ENCODE peak calls at places on chromosomes 12 and 14, in seven cellular contexts. One of them, this sample, is unnamed.

GRCh38 chr12:124450376-124450750 is 117.0 kb downstream of the NCOR2 start:
- DNase-seq in stimulated activated CD8-positive, alpha-beta memory T cell treated with anti-CD3 and anti-CD28 coated beads, Interleukin-15, amount 100 ng/mL, for 24 hours: no peak
- DNase-seq in HTR-8/SVneo: no peak
- DNase-seq in GM13976: no peak
- DNase-seq in activated CD4-positive, alpha-beta T cell treated with anti-CD3 and anti-CD28 coated beads, Interleukin-2, amount 50 U/mL, for 24 hours: no peak
- DNase-seq in naive thymus-derived CD4-positive, alpha-beta T cell: no peak
- DNase-seq in LoVo: no peak
- DNase-seq in this sample: no peak

GRCh38 chr12:106595268-106595667 is 12.5 kb downstream of the RFX4 start:
- DNase-seq in stimulated activated CD8-positive, alpha-beta memory T cell treated with anti-CD3 and anti-CD28 coated beads, Interleukin-15, amount 100 ng/mL, for 24 hours: no peak
- DNase-seq in HTR-8/SVneo: no peak
- DNase-seq in GM13976: no peak
- DNase-seq in activated CD4-positive, alpha-beta T cell treated with anti-CD3 and anti-CD28 coated beads, Interleukin-2, amount 50 U/mL, for 24 hours: no peak
- DNase-seq in naive thymus-derived CD4-positive, alpha-beta T cell: no peak
- DNase-seq in LoVo: no peak
- DNase-seq in this sample: no peak

GRCh38 chr14:23143911-23144310 is 24.9 kb upstream of the CEBPE start:
- DNase-seq in stimulated activated CD8-positive, alpha-beta memory T cell treated with anti-CD3 and anti-CD28 coated beads, Interleukin-15, amount 100 ng/mL, for 24 hours: no peak
- DNase-seq in HTR-8/SVneo: no peak
- DNase-seq in GM13976: no peak
- DNase-seq in activated CD4-positive, alpha-beta T cell treated with anti-CD3 and anti-CD28 coated beads, Interleukin-2, amount 50 U/mL, for 24 hours: no peak
- DNase-seq in naive thymus-derived CD4-positive, alpha-beta T cell: no peak
- DNase-seq in LoVo: no peak
- DNase-seq in this sample: no peak

GRCh38 chr14:100529561-100530031 is 57.6 kb downstream of the BEGAIN start:
- DNase-seq in stimulated activated CD8-positive, alpha-beta memory T cell treated with anti-CD3 and anti-CD28 coated beads, Interleukin-15, amount 100 ng/mL, for 24 hours: no peak
- DNase-seq in HTR-8/SVneo: no peak
- DNase-seq in GM13976: no peak
- DNase-seq in activated CD4-positive, alpha-beta T cell treated with anti-CD3 and anti-CD28 coated beads, Interleukin-2, amount 50 U/mL, for 24 hours: no peak
- DNase-seq in naive thymus-derived CD4-positive, alpha-beta T cell: no peak
- DNase-seq in LoVo: no peak
- DNase-seq in this sample: no peak

GRCh38 chr14:100554082-100554677 is 33.0 kb downstream of the BEGAIN start:
- DNase-seq in stimulated activated CD8-positive, alpha-beta memory T cell treated with anti-CD3 and anti-CD28 coated beads, Interleukin-15, amount 100 ng/mL, for 24 hours: no peak
- DNase-seq in HTR-8/SVneo: no peak
- DNase-seq in GM13976: no peak
- DNase-seq in activated CD4-positive, alpha-beta T cell treated with anti-CD3 and anti-CD28 coated beads, Interleukin-2, amount 50 U/mL, for 24 hours: no peak
- DNase-seq in naive thymus-derived CD4-positive, alpha-beta T cell: no peak
- DNase-seq in LoVo: peak
- DNase-seq in this sample: no peak

GRCh38 chr14:69288001-69288771 is 28.2 kb downstream of the GALNT16 start:
- DNase-seq in stimulated activated CD8-positive, alpha-beta memory T cell treated with anti-CD3 and anti-CD28 coated beads, Interleukin-15, amount 100 ng/mL, for 24 hours: no peak
- DNase-seq in HTR-8/SVneo: no peak
- DNase-seq in GM13976: no peak
- DNase-seq in activated CD4-positive, alpha-beta T cell treated with anti-CD3 and anti-CD28 coated beads, Interleukin-2, amount 50 U/mL, for 24 hours: no peak
- DNase-seq in naive thymus-derived CD4-positive, alpha-beta T cell: no peak
- DNase-seq in LoVo: no peak
- DNase-seq in this sample: peak

GRCh38 chr12:59432057-59432456 is 163.8 kb upstream of the SLC16A7 start:
- DNase-seq in stimulated activated CD8-positive, alpha-beta memory T cell treated with anti-CD3 and anti-CD28 coated beads, Interleukin-15, amount 100 ng/mL, for 24 hours: no peak
- DNase-seq in HTR-8/SVneo: no peak
- DNase-seq in GM13976: no peak
- DNase-seq in activated CD4-positive, alpha-beta T cell treated with anti-CD3 and anti-CD28 coated beads, Interleukin-2, amount 50 U/mL, for 24 hours: no peak
- DNase-seq in naive thymus-derived CD4-positive, alpha-beta T cell: no peak
- DNase-seq in LoVo: no peak
- DNase-seq in this sample: no peak

GRCh38 chr14:53883739-53884138 is 72.9 kb downstream of the BMP4 start:
- DNase-seq in stimulated activated CD8-positive, alpha-beta memory T cell treated with anti-CD3 and anti-CD28 coated beads, Interleukin-15, amount 100 ng/mL, for 24 hours: no peak
- DNase-seq in HTR-8/SVneo: no peak
- DNase-seq in GM13976: no peak
- DNase-seq in activated CD4-positive, alpha-beta T cell treated with anti-CD3 and anti-CD28 coated beads, Interleukin-2, amount 50 U/mL, for 24 hours: no peak
- DNase-seq in naive thymus-derived CD4-positive, alpha-beta T cell: no peak
- DNase-seq in LoVo: no peak
- DNase-seq in this sample: no peak

GRCh38 chr14:105315211-105315721 is 718 bp downstream of the PACS2 start:
- DNase-seq in stimulated activated CD8-positive, alpha-beta memory T cell treated with anti-CD3 and anti-CD28 coated beads, Interleukin-15, amount 100 ng/mL, for 24 hours: no peak
- DNase-seq in HTR-8/SVneo: peak
- DNase-seq in GM13976: no peak
- DNase-seq in activated CD4-positive, alpha-beta T cell treated with anti-CD3 and anti-CD28 coated beads, Interleukin-2, amount 50 U/mL, for 24 hours: no peak
- DNase-seq in naive thymus-derived CD4-positive, alpha-beta T cell: peak
- DNase-seq in LoVo: peak
- DNase-seq in this sample: no peak

GRCh38 chr12:45775465-45775864 is 46.0 kb downstream of the ARID2 start:
- DNase-seq in stimulated activated CD8-positive, alpha-beta memory T cell treated with anti-CD3 and anti-CD28 coated beads, Interleukin-15, amount 100 ng/mL, for 24 hours: no peak
- DNase-seq in HTR-8/SVneo: no peak
- DNase-seq in GM13976: no peak
- DNase-seq in activated CD4-positive, alpha-beta T cell treated with anti-CD3 and anti-CD28 coated beads, Interleukin-2, amount 50 U/mL, for 24 hours: no peak
- DNase-seq in naive thymus-derived CD4-positive, alpha-beta T cell: no peak
- DNase-seq in LoVo: no peak
- DNase-seq in this sample: no peak

GRCh38 chr14:92686411-92686762 is 62.0 kb downstream of the LGMN start:
- DNase-seq in stimulated activated CD8-positive, alpha-beta memory T cell treated with anti-CD3 and anti-CD28 coated beads, Interleukin-15, amount 100 ng/mL, for 24 hours: no peak
- DNase-seq in HTR-8/SVneo: no peak
- DNase-seq in GM13976: no peak
- DNase-seq in activated CD4-positive, alpha-beta T cell treated with anti-CD3 and anti-CD28 coated beads, Interleukin-2, amount 50 U/mL, for 24 hours: no peak
- DNase-seq in naive thymus-derived CD4-positive, alpha-beta T cell: no peak
- DNase-seq in LoVo: no peak
- DNase-seq in this sample: no peak

GRCh38 chr12:124114316-124114715 is 141.3 kb downstream of the ZNF664 start:
- DNase-seq in stimulated activated CD8-positive, alpha-beta memory T cell treated with anti-CD3 and anti-CD28 coated beads, Interleukin-15, amount 100 ng/mL, for 24 hours: no peak
- DNase-seq in HTR-8/SVneo: no peak
- DNase-seq in GM13976: no peak
- DNase-seq in activated CD4-positive, alpha-beta T cell treated with anti-CD3 and anti-CD28 coated beads, Interleukin-2, amount 50 U/mL, for 24 hours: no peak
- DNase-seq in naive thymus-derived CD4-positive, alpha-beta T cell: no peak
- DNase-seq in LoVo: no peak
- DNase-seq in this sample: no peak

GRCh38 chr12:64669270-64669842 is 59.1 kb downstream of the RASSF3 start:
- DNase-seq in stimulated activated CD8-positive, alpha-beta memory T cell treated with anti-CD3 and anti-CD28 coated beads, Interleukin-15, amount 100 ng/mL, for 24 hours: no peak
- DNase-seq in HTR-8/SVneo: no peak
- DNase-seq in GM13976: peak
- DNase-seq in activated CD4-positive, alpha-beta T cell treated with anti-CD3 and anti-CD28 coated beads, Interleukin-2, amount 50 U/mL, for 24 hours: no peak
- DNase-seq in naive thymus-derived CD4-positive, alpha-beta T cell: peak
- DNase-seq in LoVo: no peak
- DNase-seq in this sample: no peak

GRCh38 chr14:99972748-99973466 is 92.3 kb upstream of the EVL start:
- DNase-seq in stimulated activated CD8-positive, alpha-beta memory T cell treated with anti-CD3 and anti-CD28 coated beads, Interleukin-15, amount 100 ng/mL, for 24 hours: no peak
- DNase-seq in HTR-8/SVneo: no peak
- DNase-seq in GM13976: no peak
- DNase-seq in activated CD4-positive, alpha-beta T cell treated with anti-CD3 and anti-CD28 coated beads, Interleukin-2, amount 50 U/mL, for 24 hours: no peak
- DNase-seq in naive thymus-derived CD4-positive, alpha-beta T cell: no peak
- DNase-seq in LoVo: no peak
- DNase-seq in this sample: no peak

GRCh38 chr12:68446379-68446778 is 114.2 kb upstream of the MDM1 start:
- DNase-seq in stimulated activated CD8-positive, alpha-beta memory T cell treated with anti-CD3 and anti-CD28 coated beads, Interleukin-15, amount 100 ng/mL, for 24 hours: no peak
- DNase-seq in HTR-8/SVneo: no peak
- DNase-seq in GM13976: no peak
- DNase-seq in activated CD4-positive, alpha-beta T cell treated with anti-CD3 and anti-CD28 coated beads, Interleukin-2, amount 50 U/mL, for 24 hours: no peak
- DNase-seq in naive thymus-derived CD4-positive, alpha-beta T cell: no peak
- DNase-seq in LoVo: no peak
- DNase-seq in this sample: no peak

GRCh38 chr12:50825372-50825838 is 17.3 kb upstream of the TMPRSS12 start:
- DNase-seq in stimulated activated CD8-positive, alpha-beta memory T cell treated with anti-CD3 and anti-CD28 coated beads, Interleukin-15, amount 100 ng/mL, for 24 hours: no peak
- DNase-seq in HTR-8/SVneo: peak
- DNase-seq in GM13976: peak
- DNase-seq in activated CD4-positive, alpha-beta T cell treated with anti-CD3 and anti-CD28 coated beads, Interleukin-2, amount 50 U/mL, for 24 hours: no peak
- DNase-seq in naive thymus-derived CD4-positive, alpha-beta T cell: peak
- DNase-seq in LoVo: peak
- DNase-seq in this sample: peak

GRCh38 chr14:100640481-100641273 is 53.5 kb upstream of the BEGAIN start:
- DNase-seq in stimulated activated CD8-positive, alpha-beta memory T cell treated with anti-CD3 and anti-CD28 coated beads, Interleukin-15, amount 100 ng/mL, for 24 hours: peak
- DNase-seq in HTR-8/SVneo: no peak
- DNase-seq in GM13976: peak
- DNase-seq in activated CD4-positive, alpha-beta T cell treated with anti-CD3 and anti-CD28 coated beads, Interleukin-2, amount 50 U/mL, for 24 hours: peak
- DNase-seq in naive thymus-derived CD4-positive, alpha-beta T cell: peak
- DNase-seq in LoVo: no peak
- DNase-seq in this sample: no peak

GRCh38 chr14:103693514-103693913 is 21.7 kb downstream of the XRCC3 start:
- DNase-seq in stimulated activated CD8-positive, alpha-beta memory T cell treated with anti-CD3 and anti-CD28 coated beads, Interleukin-15, amount 100 ng/mL, for 24 hours: no peak
- DNase-seq in HTR-8/SVneo: no peak
- DNase-seq in GM13976: no peak
- DNase-seq in activated CD4-positive, alpha-beta T cell treated with anti-CD3 and anti-CD28 coated beads, Interleukin-2, amount 50 U/mL, for 24 hours: no peak
- DNase-seq in naive thymus-derived CD4-positive, alpha-beta T cell: no peak
- DNase-seq in LoVo: peak
- DNase-seq in this sample: no peak

GRCh38 chr14:20332946-20333782 is at the start of gene CCNB1IP1:
- DNase-seq in stimulated activated CD8-positive, alpha-beta memory T cell treated with anti-CD3 and anti-CD28 coated beads, Interleukin-15, amount 100 ng/mL, for 24 hours: no peak
- DNase-seq in HTR-8/SVneo: peak
- DNase-seq in GM13976: peak
- DNase-seq in activated CD4-positive, alpha-beta T cell treated with anti-CD3 and anti-CD28 coated beads, Interleukin-2, amount 50 U/mL, for 24 hours: peak
- DNase-seq in naive thymus-derived CD4-positive, alpha-beta T cell: peak
- DNase-seq in LoVo: peak
- DNase-seq in this sample: peak

GRCh38 chr12:111715242-111715641 is 29.4 kb downstream of the ACAD10 start:
- DNase-seq in stimulated activated CD8-positive, alpha-beta memory T cell treated with anti-CD3 and anti-CD28 coated beads, Interleukin-15, amount 100 ng/mL, for 24 hours: no peak
- DNase-seq in HTR-8/SVneo: no peak
- DNase-seq in GM13976: no peak
- DNase-seq in activated CD4-positive, alpha-beta T cell treated with anti-CD3 and anti-CD28 coated beads, Interleukin-2, amount 50 U/mL, for 24 hours: no peak
- DNase-seq in naive thymus-derived CD4-positive, alpha-beta T cell: no peak
- DNase-seq in LoVo: no peak
- DNase-seq in this sample: no peak

GRCh38 chr12:46786774-46787173 is 39.0 kb downstream of the SLC38A4 start:
- DNase-seq in stimulated activated CD8-positive, alpha-beta memory T cell treated with anti-CD3 and anti-CD28 coated beads, Interleukin-15, amount 100 ng/mL, for 24 hours: no peak
- DNase-seq in HTR-8/SVneo: peak
- DNase-seq in GM13976: no peak
- DNase-seq in activated CD4-positive, alpha-beta T cell treated with anti-CD3 and anti-CD28 coated beads, Interleukin-2, amount 50 U/mL, for 24 hours: no peak
- DNase-seq in naive thymus-derived CD4-positive, alpha-beta T cell: no peak
- DNase-seq in LoVo: no peak
- DNase-seq in this sample: no peak

GRCh38 chr12:93242154-93242958 is 135.4 kb upstream of the NUDT4 start:
- DNase-seq in stimulated activated CD8-positive, alpha-beta memory T cell treated with anti-CD3 and anti-CD28 coated beads, Interleukin-15, amount 100 ng/mL, for 24 hours: no peak
- DNase-seq in HTR-8/SVneo: no peak
- DNase-seq in GM13976: no peak
- DNase-seq in activated CD4-positive, alpha-beta T cell treated with anti-CD3 and anti-CD28 coated beads, Interleukin-2, amount 50 U/mL, for 24 hours: no peak
- DNase-seq in naive thymus-derived CD4-positive, alpha-beta T cell: no peak
- DNase-seq in LoVo: no peak
- DNase-seq in this sample: no peak

GRCh38 chr14:26323781-26324363 is 274.0 kb downstream of the NOVA1 start:
- DNase-seq in stimulated activated CD8-positive, alpha-beta memory T cell treated with anti-CD3 and anti-CD28 coated beads, Interleukin-15, amount 100 ng/mL, for 24 hours: no peak
- DNase-seq in HTR-8/SVneo: no peak
- DNase-seq in GM13976: no peak
- DNase-seq in activated CD4-positive, alpha-beta T cell treated with anti-CD3 and anti-CD28 coated beads, Interleukin-2, amount 50 U/mL, for 24 hours: no peak
- DNase-seq in naive thymus-derived CD4-positive, alpha-beta T cell: no peak
- DNase-seq in LoVo: no peak
- DNase-seq in this sample: peak

GRCh38 chr14:104746951-104747481 is 5.9 kb upstream of the SIVA1 start:
- DNase-seq in stimulated activated CD8-positive, alpha-beta memory T cell treated with anti-CD3 and anti-CD28 coated beads, Interleukin-15, amount 100 ng/mL, for 24 hours: no peak
- DNase-seq in HTR-8/SVneo: no peak
- DNase-seq in GM13976: no peak
- DNase-seq in activated CD4-positive, alpha-beta T cell treated with anti-CD3 and anti-CD28 coated beads, Interleukin-2, amount 50 U/mL, for 24 hours: no peak
- DNase-seq in naive thymus-derived CD4-positive, alpha-beta T cell: no peak
- DNase-seq in LoVo: no peak
- DNase-seq in this sample: no peak

GRCh38 chr12:2640709-2641108 is 154.1 kb upstream of the FKBP4 start:
- DNase-seq in stimulated activated CD8-positive, alpha-beta memory T cell treated with anti-CD3 and anti-CD28 coated beads, Interleukin-15, amount 100 ng/mL, for 24 hours: no peak
- DNase-seq in HTR-8/SVneo: peak
- DNase-seq in GM13976: no peak
- DNase-seq in activated CD4-positive, alpha-beta T cell treated with anti-CD3 and anti-CD28 coated beads, Interleukin-2, amount 50 U/mL, for 24 hours: no peak
- DNase-seq in naive thymus-derived CD4-positive, alpha-beta T cell: no peak
- DNase-seq in LoVo: peak
- DNase-seq in this sample: no peak

GRCh38 chr12:107379852-107380567 is 286.7 kb upstream of the CRY1 start:
- DNase-seq in stimulated activated CD8-positive, alpha-beta memory T cell treated with anti-CD3 and anti-CD28 coated beads, Interleukin-15, amount 100 ng/mL, for 24 hours: no peak
- DNase-seq in HTR-8/SVneo: no peak
- DNase-seq in GM13976: no peak
- DNase-seq in activated CD4-positive, alpha-beta T cell treated with anti-CD3 and anti-CD28 coated beads, Interleukin-2, amount 50 U/mL, for 24 hours: no peak
- DNase-seq in naive thymus-derived CD4-positive, alpha-beta T cell: no peak
- DNase-seq in LoVo: peak
- DNase-seq in this sample: no peak

GRCh38 chr14:90599339-90599738 is 202.5 kb downstream of the CALM1 start:
- DNase-seq in stimulated activated CD8-positive, alpha-beta memory T cell treated with anti-CD3 and anti-CD28 coated beads, Interleukin-15, amount 100 ng/mL, for 24 hours: no peak
- DNase-seq in HTR-8/SVneo: no peak
- DNase-seq in GM13976: no peak
- DNase-seq in activated CD4-positive, alpha-beta T cell treated with anti-CD3 and anti-CD28 coated beads, Interleukin-2, amount 50 U/mL, for 24 hours: no peak
- DNase-seq in naive thymus-derived CD4-positive, alpha-beta T cell: no peak
- DNase-seq in LoVo: no peak
- DNase-seq in this sample: no peak

GRCh38 chr12:76943004-76943403 is 64.2 kb upstream of the CSRP2 start:
- DNase-seq in stimulated activated CD8-positive, alpha-beta memory T cell treated with anti-CD3 and anti-CD28 coated beads, Interleukin-15, amount 100 ng/mL, for 24 hours: no peak
- DNase-seq in HTR-8/SVneo: no peak
- DNase-seq in GM13976: no peak
- DNase-seq in activated CD4-positive, alpha-beta T cell treated with anti-CD3 and anti-CD28 coated beads, Interleukin-2, amount 50 U/mL, for 24 hours: no peak
- DNase-seq in naive thymus-derived CD4-positive, alpha-beta T cell: no peak
- DNase-seq in LoVo: no peak
- DNase-seq in this sample: no peak

This sample was measured in NCI-H446 treated with DMSO at 0.1 percent for 48 hours.